ENCODE peak calls at places on chromosomes 16 and 17, in nine cellular contexts. One of them, this sample, is unnamed.

GRCh38 chr17:65293584-65294183 is 156.5 kb downstream of the RGS9 start:
- DNase-seq in stimulated activated CD4-positive, alpha-beta T cell treated with anti-CD3 and anti-CD28 coated beads, Interleukin-1b, Interleukin-23, amount 100 ng/mL, for 24 hours: no peak
- DNase-seq in T-helper 9 cell: no peak
- DNase-seq in COR-L47: no peak
- DNase-seq in stimulated activated CD8-positive, alpha-beta memory T cell treated with anti-CD3 and anti-CD28 coated beads, Interleukin-15, amount 100 ng/mL, for 1 hour: no peak
- DNase-seq in heart right ventricle: no peak
- DNase-seq in iris pigment epithelial cell: no peak
- DNase-seq in small intestine: no peak
- DNase-seq in astrocyte of the spinal cord: no peak
- DNase-seq in this sample: no peak

GRCh38 chr17:61786088-61786487 is 77.2 kb downstream of the BRIP1 start:
- DNase-seq in stimulated activated CD4-positive, alpha-beta T cell treated with anti-CD3 and anti-CD28 coated beads, Interleukin-1b, Interleukin-23, amount 100 ng/mL, for 24 hours: no peak
- DNase-seq in T-helper 9 cell: no peak
- DNase-seq in COR-L47: no peak
- DNase-seq in stimulated activated CD8-positive, alpha-beta memory T cell treated with anti-CD3 and anti-CD28 coated beads, Interleukin-15, amount 100 ng/mL, for 1 hour: no peak
- DNase-seq in heart right ventricle: no peak
- DNase-seq in iris pigment epithelial cell: no peak
- DNase-seq in small intestine: no peak
- DNase-seq in astrocyte of the spinal cord: no peak
- DNase-seq in this sample: no peak

GRCh38 chr17:63096426-63096825 is 130.4 kb downstream of the TANC2 start:
- DNase-seq in stimulated activated CD4-positive, alpha-beta T cell treated with anti-CD3 and anti-CD28 coated beads, Interleukin-1b, Interleukin-23, amount 100 ng/mL, for 24 hours: no peak
- DNase-seq in T-helper 9 cell: no peak
- DNase-seq in COR-L47: no peak
- DNase-seq in stimulated activated CD8-positive, alpha-beta memory T cell treated with anti-CD3 and anti-CD28 coated beads, Interleukin-15, amount 100 ng/mL, for 1 hour: no peak
- DNase-seq in heart right ventricle: no peak
- DNase-seq in iris pigment epithelial cell: peak
- DNase-seq in small intestine: no peak
- DNase-seq in astrocyte of the spinal cord: peak
- DNase-seq in this sample: no peak

GRCh38 chr16:56984639-56985038 is 4.7 kb upstream of the NLRC5 start:
- DNase-seq in stimulated activated CD4-positive, alpha-beta T cell treated with anti-CD3 and anti-CD28 coated beads, Interleukin-1b, Interleukin-23, amount 100 ng/mL, for 24 hours: no peak
- DNase-seq in T-helper 9 cell: no peak
- DNase-seq in COR-L47: no peak
- DNase-seq in stimulated activated CD8-positive, alpha-beta memory T cell treated with anti-CD3 and anti-CD28 coated beads, Interleukin-15, amount 100 ng/mL, for 1 hour: no peak
- DNase-seq in heart right ventricle: no peak
- DNase-seq in iris pigment epithelial cell: no peak
- DNase-seq in small intestine: peak
- DNase-seq in astrocyte of the spinal cord: no peak
- DNase-seq in this sample: no peak

GRCh38 chr17:17088511-17089205 is 46.4 kb downstream of the MPRIP start:
- DNase-seq in stimulated activated CD4-positive, alpha-beta T cell treated with anti-CD3 and anti-CD28 coated beads, Interleukin-1b, Interleukin-23, amount 100 ng/mL, for 24 hours: no peak
- DNase-seq in T-helper 9 cell: no peak
- DNase-seq in COR-L47: no peak
- DNase-seq in stimulated activated CD8-positive, alpha-beta memory T cell treated with anti-CD3 and anti-CD28 coated beads, Interleukin-15, amount 100 ng/mL, for 1 hour: no peak
- DNase-seq in heart right ventricle: no peak
- DNase-seq in iris pigment epithelial cell: no peak
- DNase-seq in small intestine: no peak
- DNase-seq in astrocyte of the spinal cord: no peak
- DNase-seq in this sample: no peak

GRCh38 chr17:35235917-35236316 is 7.0 kb upstream of the SLFN5 start:
- DNase-seq in stimulated activated CD4-positive, alpha-beta T cell treated with anti-CD3 and anti-CD28 coated beads, Interleukin-1b, Interleukin-23, amount 100 ng/mL, for 24 hours: no peak
- DNase-seq in T-helper 9 cell: no peak
- DNase-seq in COR-L47: no peak
- DNase-seq in stimulated activated CD8-positive, alpha-beta memory T cell treated with anti-CD3 and anti-CD28 coated beads, Interleukin-15, amount 100 ng/mL, for 1 hour: no peak
- DNase-seq in heart right ventricle: no peak
- DNase-seq in iris pigment epithelial cell: no peak
- DNase-seq in small intestine: no peak
- DNase-seq in astrocyte of the spinal cord: no peak
- DNase-seq in this sample: no peak

GRCh38 chr17:71802663-71803062 is 318.2 kb upstream of the SOX9 start:
- DNase-seq in stimulated activated CD4-positive, alpha-beta T cell treated with anti-CD3 and anti-CD28 coated beads, Interleukin-1b, Interleukin-23, amount 100 ng/mL, for 24 hours: no peak
- DNase-seq in T-helper 9 cell: no peak
- DNase-seq in COR-L47: no peak
- DNase-seq in stimulated activated CD8-positive, alpha-beta memory T cell treated with anti-CD3 and anti-CD28 coated beads, Interleukin-15, amount 100 ng/mL, for 1 hour: no peak
- DNase-seq in heart right ventricle: no peak
- DNase-seq in iris pigment epithelial cell: no peak
- DNase-seq in small intestine: no peak
- DNase-seq in astrocyte of the spinal cord: no peak
- DNase-seq in this sample: no peak

GRCh38 chr16:23640669-23640958 is 496 bp downstream of the PALB2 start:
- DNase-seq in stimulated activated CD4-positive, alpha-beta T cell treated with anti-CD3 and anti-CD28 coated beads, Interleukin-1b, Interleukin-23, amount 100 ng/mL, for 24 hours: no peak
- DNase-seq in T-helper 9 cell: no peak
- DNase-seq in COR-L47: no peak
- DNase-seq in stimulated activated CD8-positive, alpha-beta memory T cell treated with anti-CD3 and anti-CD28 coated beads, Interleukin-15, amount 100 ng/mL, for 1 hour: no peak
- DNase-seq in heart right ventricle: no peak
- DNase-seq in iris pigment epithelial cell: peak
- DNase-seq in small intestine: no peak
- DNase-seq in astrocyte of the spinal cord: no peak
- DNase-seq in this sample: no peak

GRCh38 chr16:47713225-47713595 is 252.1 kb downstream of the PHKB start:
- DNase-seq in stimulated activated CD4-positive, alpha-beta T cell treated with anti-CD3 and anti-CD28 coated beads, Interleukin-1b, Interleukin-23, amount 100 ng/mL, for 24 hours: no peak
- DNase-seq in T-helper 9 cell: no peak
- DNase-seq in COR-L47: no peak
- DNase-seq in stimulated activated CD8-positive, alpha-beta memory T cell treated with anti-CD3 and anti-CD28 coated beads, Interleukin-15, amount 100 ng/mL, for 1 hour: no peak
- DNase-seq in heart right ventricle: no peak
- DNase-seq in iris pigment epithelial cell: peak
- DNase-seq in small intestine: no peak
- DNase-seq in astrocyte of the spinal cord: peak
- DNase-seq in this sample: no peak